ENCODE peak calls at places on chromosomes 1 and 21, in five cellular contexts. F is DND-41, I is EL, S is anterior cingulate cortex, Y is frontal cortex. C is an unnamed sample.

GRCh38 chr1:59427155-59427554 is 130.3 kb downstream of the FGGY start:
- DNase-seq in Y (no peak), S (no peak), F (peak), I (peak), C (no peak)

GRCh38 chr1:60825593-60825992 is 256.8 kb upstream of the NFIA start:
- DNase-seq in Y (no peak), I (no peak), S (no peak), F (no peak), C (no peak)

GRCh38 chr1:234512376-234512965 is 33.5 kb upstream of the TARBP1 start:
- DNase-seq in F (no peak), Y (no peak), I (no peak), S (no peak), C (no peak)

GRCh38 chr1:94924967-94925366 is 1.9 kb downstream of the CNN3 start:
- DNase-seq in F (no peak), S (no peak), I (no peak), Y (no peak), C (no peak)

GRCh38 chr21:29508311-29508710 is 209.6 kb downstream of the BACH1 start:
- DNase-seq in I (no peak), Y (no peak), F (no peak), S (no peak), C (no peak)

GRCh38 chr1:181318022-181318857 is 165.1 kb upstream of the CACNA1E start:
- DNase-seq in F (no peak), S (no peak), Y (peak), I (no peak), C (no peak)

GRCh38 chr1:17606826-17607440 is 67.4 kb downstream of the ARHGEF10L start:
- DNase-seq in S (peak), F (peak), Y (peak), I (peak), C (no peak)

GRCh38 chr1:109253803-109254620 is 4.7 kb downstream of the CELSR2 start:
- DNase-seq in Y (no peak), I (peak), F (no peak), S (no peak), C (no peak)

GRCh38 chr1:62237361-62237760 is 42.7 kb downstream of the L1TD1 start:
- DNase-seq in S (no peak), Y (no peak), I (peak), F (no peak), C (no peak)

GRCh38 chr1:67514786-67515185 is 84.6 kb upstream of the SERBP1 start:
- DNase-seq in F (no peak), Y (no peak), I (no peak), S (no peak), C (no peak)

GRCh38 chr1:53508056-53508990 is 49.1 kb downstream of the DMRTB1 start:
- DNase-seq in S (no peak), F (no peak), Y (no peak), I (no peak), C (no peak)

GRCh38 chr1:46218443-46218842 is 15.3 kb downstream of the LURAP1 start:
- DNase-seq in I (no peak), Y (no peak), S (no peak), F (no peak), C (no peak)

GRCh38 chr1:1358433-1359201 is at the start of gene MXRA8:
- DNase-seq in Y (no peak), S (peak), I (peak), F (no peak), C (no peak)

GRCh38 chr1:208278638-208279037 is 34.5 kb upstream of the PLXNA2 start:
- DNase-seq in Y (no peak), F (no peak), S (no peak), I (no peak), C (no peak)

GRCh38 chr21:44967082-44968047 is 27.5 kb downstream of the SLX9 start:
- DNase-seq in I (no peak), F (peak), Y (no peak), S (no peak), C (no peak)

GRCh38 chr1:114075546-114076249 is 78.0 kb downstream of the SYT6 start:
- DNase-seq in I (no peak), Y (no peak), F (no peak), S (no peak), C (no peak)

GRCh38 chr1:55684131-55684650 is 469.0 kb upstream of the USP24 start:
- DNase-seq in Y (no peak), F (no peak), S (no peak), I (no peak), C (no peak)

GRCh38 chr21:42298657-42299056 is 16.6 kb downstream of the TFF3 start:
- DNase-seq in Y (no peak), F (no peak), I (no peak), S (no peak), C (no peak)

GRCh38 chr1:23810818-23811420 is 10.4 kb upstream of the GALE start:
- DNase-seq in I (no peak), F (peak), S (peak), Y (no peak), C (no peak)

GRCh38 chr1:178606839-178607238 is 93.9 kb downstream of the TEX35 start:
- DNase-seq in F (no peak), S (no peak), Y (no peak), I (no peak), C (no peak)

GRCh38 chr1:215076312-215076711 is 6.2 kb upstream of the KCNK2 start:
- DNase-seq in F (no peak), Y (no peak), S (no peak), I (peak), C (no peak)

GRCh38 chr1:71737768-71738167 is 544.6 kb downstream of the NEGR1 start:
- DNase-seq in F (no peak), S (no peak), I (no peak), Y (no peak), C (no peak)

GRCh38 chr1:53619088-53619810 is 119.7 kb downstream of the GLIS1 start:
- DNase-seq in S (no peak), Y (no peak), F (no peak), I (no peak), C (no peak)

GRCh38 chr1:112840631-112841624 is 115.1 kb downstream of the SLC16A1 start:
- DNase-seq in I (no peak), Y (no peak), S (no peak), F (peak), C (no peak)

GRCh38 chr1:7589774-7590425 is 181.2 kb upstream of the VAMP3 start:
- DNase-seq in F (no peak), S (no peak), Y (no peak), I (no peak), C (no peak)

GRCh38 chr1:190429932-190430331 is 47.7 kb downstream of the BRINP3 start:
- DNase-seq in S (no peak), I (no peak), Y (no peak), F (no peak), C (no peak)

GRCh38 chr1:117821782-117822447 is 107.5 kb downstream of the GDAP2 start:
- DNase-seq in S (no peak), Y (no peak), I (peak), F (peak), C (no peak)

GRCh38 chr1:93839307-93839706 is 39.7 kb downstream of the DNTTIP2 start:
- DNase-seq in Y (no peak), S (no peak), I (peak), F (no peak), C (no peak)

GRCh38 chr1:41716188-41717130 is 202.3 kb downstream of the HIVEP3 start:
- DNase-seq in F (no peak), I (no peak), Y (no peak), S (no peak), C (no peak)

GRCh38 chr1:194277927-194278326 is 1091.5 kb upstream of the B3GALT2 start:
- DNase-seq in F (no peak), I (no peak), S (no peak), Y (no peak), C (no peak)

GRCh38 chr1:56586502-56586901 is 7.1 kb upstream of the PLPP3 start:
- DNase-seq in F (no peak), S (no peak), Y (no peak), I (no peak), C (no peak)

GRCh38 chr21:32674731-32675130 is 53.1 kb downstream of the SYNJ1 start:
- DNase-seq in S (no peak), Y (no peak), F (no peak), I (no peak), C (no peak)

GRCh38 chr1:206419250-206419649 is 51.0 kb upstream of the IKBKE start:
- DNase-seq in S (no peak), F (no peak), Y (no peak), I (peak), C (no peak)

GRCh38 chr1:22489823-22490222 is 38.2 kb downstream of the ZBTB40 start:
- DNase-seq in S (no peak), Y (no peak), I (no peak), F (no peak), C (no peak)